ENCODE peak calls at places on chromosomes 12 and 14, in five cellular contexts. W is KG1; U is left ventricle myocardium inferior; Y is psoas muscle; G is activated CD8-positive, alpha-beta T cell treated with anti-CD3 and anti-CD28 coated beads for 36 hours. D is an unnamed sample.

GRCh38 chr12:129606239-129606638 is 297.6 kb downstream of the TMEM132D start:
- DNase-seq in W (no peak), U (no peak), Y (no peak), G (no peak), D (no peak)

GRCh38 chr14:102182190-102182589 is 42.5 kb downstream of the WDR20 start:
- DNase-seq in W (no peak), U (no peak), Y (no peak), G (peak; percentile 10), D (no peak)

GRCh38 chr12:94049718-94050117 is 98.7 kb upstream of the PLXNC1 start:
- DNase-seq in W (no peak), U (no peak), Y (no peak), G (no peak), D (no peak)

GRCh38 chr14:100143523-100143922 is 15.9 kb downstream of the DEGS2 start:
- DNase-seq in W (no peak), U (no peak), Y (no peak), G (no peak), D (no peak)

GRCh38 chr14:76117789-76118188 is 33.9 kb upstream of the GPATCH2L start:
- DNase-seq in W (no peak), U (no peak), Y (no peak), G (no peak), D (no peak)

GRCh38 chr12:92144045-92144630 is 1.5 kb downstream of the BTG1 start:
- DNase-seq in W (peak; percentile 41), U (peak; percentile 57), Y (peak; percentile 48), G (peak; percentile 83), D (peak; percentile 78)

GRCh38 chr12:32460638-32461037 is 61.3 kb downstream of the FGD4 start:
- DNase-seq in W (no peak), U (no peak), Y (no peak), G (no peak), D (no peak)

GRCh38 chr14:96625436-96625945 is 123.3 kb downstream of the PAPOLA start:
- DNase-seq in W (no peak), U (no peak), Y (no peak), G (no peak), D (no peak)

GRCh38 chr14:106831322-106831720 is 1304.9 kb downstream of the TMEM121 start:
- DNase-seq in W (no peak), U (no peak), Y (no peak), G (peak; percentile 89), D (no peak)

GRCh38 chr12:2259368-2259767 is 206.6 kb downstream of the CACNA1C start:
- DNase-seq in W (peak; percentile 35), U (no peak), Y (no peak), G (no peak), D (peak; percentile 61)

GRCh38 chr14:66137076-66137475 is 349.1 kb upstream of the CCDC196 start:
- DNase-seq in W (no peak), U (no peak), Y (no peak), G (no peak), D (no peak)

GRCh38 chr12:93165384-93165932 is 212.3 kb upstream of the NUDT4 start:
- DNase-seq in W (no peak), U (no peak), Y (no peak), G (no peak), D (no peak)

GRCh38 chr12:58608711-58609110 is 311.6 kb downstream of the LRIG3 start:
- DNase-seq in W (no peak), U (no peak), Y (no peak), G (no peak), D (no peak)

GRCh38 chr12:108694812-108695278 is 36.5 kb downstream of the CORO1C start:
- DNase-seq in W (no peak), U (no peak), Y (no peak), G (peak; percentile 44), D (no peak)

GRCh38 chr12:76003263-76003640 is 28.3 kb downstream of the PHLDA1 start:
- DNase-seq in W (no peak), U (no peak), Y (no peak), G (no peak), D (no peak)

GRCh38 chr12:56591111-56591510 is 39.0 kb downstream of the BAZ2A start:
- DNase-seq in W (no peak), U (no peak), Y (no peak), G (no peak), D (no peak)

D was measured in Kasumi-1.